ENCODE peak calls at places on chromosomes 3 and 15, in four cellular contexts. R is neuronal stem cell, E is cardiac muscle cell, A is adrenal gland. X is an unnamed sample.

GRCh38 chr3:16429086-16429485 is 84.4 kb downstream of the RFTN1 start:
- DNase-seq in R (no peak), E (no peak), A (no peak), X (no peak)

GRCh38 chr3:129021140-129021551 is 20.0 kb downstream of the EFCC1 start:
- DNase-seq in A (peak; percentile 40), E (no peak), R (no peak), X (peak; percentile 27)

GRCh38 chr3:150094150-150094932 is 123.6 kb upstream of the PFN2 start:
- DNase-seq in E (no peak), A (no peak), R (no peak), X (no peak)

GRCh38 chr15:77578641-77579372 is 53.9 kb downstream of the LINGO1 start:
- DNase-seq in R (no peak), E (no peak), A (no peak), X (no peak)

GRCh38 chr15:100373037-100373896 is 31.5 kb upstream of the ADAMTS17 start:
- DNase-seq in E (no peak), R (no peak), A (no peak), X (no peak)

GRCh38 chr3:132660745-132661067 is 577 bp downstream of the UBA5 start:
- DNase-seq in R (no peak), A (no peak), E (no peak), X (no peak)

GRCh38 chr3:138781012-138781470 is 53.7 kb downstream of the PIK3CB start:
- DNase-seq in R (no peak), A (peak; percentile 52), E (no peak), X (no peak)

GRCh38 chr3:138442433-138442832 is 8.0 kb downstream of the ESYT3 start:
- DNase-seq in E (no peak), R (no peak), A (peak; percentile 52), X (no peak)

GRCh38 chr3:118269537-118270125 is 765.0 kb downstream of the IGSF11 start:
- DNase-seq in E (no peak), R (no peak), A (no peak), X (no peak)

GRCh38 chr15:70605606-70606410 is 157.6 kb downstream of the UACA start:
- DNase-seq in R (no peak), E (peak; percentile 42), A (peak; percentile 75), X (peak; percentile 88)

GRCh38 chr3:53498993-53499641 is 4.7 kb downstream of the CACNA1D start:
- DNase-seq in R (no peak), A (no peak), E (no peak), X (no peak)

GRCh38 chr3:94520364-94520763 is 457.5 kb downstream of the NSUN3 start:
- DNase-seq in A (no peak), R (no peak), E (peak; percentile 15), X (no peak)

GRCh38 chr3:156431334-156432121 is 123.4 kb downstream of the SSR3 start:
- DNase-seq in A (no peak), R (no peak), E (no peak), X (no peak)

GRCh38 chr3:31247850-31248618 is 284.7 kb upstream of the STT3B start:
- DNase-seq in A (no peak), R (no peak), E (no peak), X (no peak)

GRCh38 chr3:55069950-55070349 is 142.1 kb upstream of the LRTM1 start:
- DNase-seq in R (no peak), A (no peak), E (no peak), X (no peak)

GRCh38 chr15:79282371-79283251 is at the start of gene ANKRD34C:
- DNase-seq in R (no peak), E (peak; percentile 46), A (no peak), X (no peak)

GRCh38 chr3:47661121-47661752 is 82.6 kb upstream of the CSPG5 start:
- DNase-seq in A (peak; percentile 16), E (no peak), R (no peak), X (no peak)

GRCh38 chr3:111751961-111752360 is 107.1 kb upstream of the PHLDB2 start:
- DNase-seq in R (no peak), A (no peak), E (no peak), X (no peak)

GRCh38 chr15:44666208-44667038 is 3.0 kb upstream of the SPG11 start:
- DNase-seq in E (no peak), R (no peak), A (no peak), X (no peak)

GRCh38 chr3:129161860-129162271 is 1.0 kb upstream of the ISY1 start:
- DNase-seq in E (no peak), R (no peak), A (peak; percentile 26), X (no peak)

GRCh38 chr3:67655364-67656121 is 1.1 kb upstream of the SUCLG2 start:
- DNase-seq in R (no peak), A (no peak), E (no peak), X (no peak)

GRCh38 chr15:42151736-42152135 is 4.7 kb downstream of the PLA2G4F start:
- DNase-seq in E (no peak), R (no peak), A (peak; percentile 4), X (no peak)

GRCh38 chr3:129602730-129603560 is 3.5 kb downstream of the PLXND1 start:
- DNase-seq in E (peak; percentile 67), A (peak; percentile 87), R (no peak), X (peak; percentile 84)

GRCh38 chr3:187770224-187770623 is 25.0 kb upstream of the BCL6 start:
- DNase-seq in E (no peak), R (no peak), A (no peak), X (no peak)

GRCh38 chr3:163039636-163040035 is 1543.0 kb downstream of the OTOL1 start:
- DNase-seq in R (no peak), E (no peak), A (no peak), X (no peak)

GRCh38 chr15:41115088-41115651 is 910 bp downstream of the INO80 start:
- DNase-seq in E (peak; percentile 66), A (no peak), R (peak; percentile 38), X (no peak)

GRCh38 chr15:89591834-89592233 is 16.6 kb downstream of the TICRR start:
- DNase-seq in R (no peak), E (no peak), A (no peak), X (no peak)

GRCh38 chr3:110697961-110698360 is 373.7 kb upstream of the NECTIN3 start:
- DNase-seq in A (no peak), R (no peak), E (no peak), X (no peak)

GRCh38 chr3:42961633-42962032 is 17.5 kb upstream of the GASK1A start:
- DNase-seq in R (peak; percentile 51), E (peak; percentile 70), A (peak; percentile 36), X (peak; percentile 29)

GRCh38 chr3:170033489-170033888 is 4.3 kb upstream of the GPR160 start:
- DNase-seq in E (no peak), R (no peak), A (no peak), X (no peak)

GRCh38 chr3:31572605-31573459 is 40.1 kb downstream of the STT3B start:
- DNase-seq in A (no peak), E (no peak), R (no peak), X (no peak)

GRCh38 chr3:119872773-119873172 is 90.9 kb downstream of the NR1I2 start:
- DNase-seq in E (no peak), R (no peak), A (no peak), X (no peak)

GRCh38 chr3:30370681-30371271 is 235.6 kb upstream of the TGFBR2 start:
- DNase-seq in R (no peak), E (no peak), A (no peak), X (no peak)

GRCh38 chr3:4895848-4896247 is 83.4 kb upstream of the BHLHE40 start:
- DNase-seq in A (peak; percentile 35), E (no peak), R (no peak), X (no peak)

GRCh38 chr3:65778966-65779365 is 259.8 kb downstream of the MAGI1 start:
- DNase-seq in R (no peak), A (no peak), E (no peak), X (no peak)

GRCh38 chr3:187935623-187936156 is 190.4 kb upstream of the BCL6 start:
- DNase-seq in E (no peak), R (no peak), A (no peak), X (no peak)

GRCh38 chr3:14480207-14481017 is 59.7 kb downstream of the GRIP2 start:
- DNase-seq in A (peak; percentile 77), E (peak; percentile 22), R (no peak), X (peak; percentile 59)

GRCh38 chr15:84755736-84756527 is 7.5 kb downstream of the ZNF592 start:
- DNase-seq in R (no peak), A (no peak), E (no peak), X (no peak)
- H3K27ac ChIP-seq in R (no peak overlapping the region), A (no peak overlapping the region), E (peak overlapping the region; percentile 12), X (no peak overlapping the region)

GRCh38 chr15:52480990-52481389 is 47.7 kb downstream of the MYO5A start:
- DNase-seq in R (no peak), E (no peak), A (no peak), X (no peak)
- H3K4me1 ChIP-seq in R (peaks cover under 1% of the 10 kb centered on the region), E (peaks cover 16% of the 10 kb centered on the region), A (no peaks in the 10 kb centered on the region), X (peaks cover 71% of the 10 kb centered on the region)

GRCh38 chr3:112811150-112811884 is 35.3 kb downstream of the CD200R1L start:
- DNase-seq in A (peak; percentile 57), E (peak; percentile 35), R (no peak), X (peak; percentile 29)
- H3K27ac ChIP-seq in A (no peak overlapping the region), E (no peak overlapping the region), R (no peak overlapping the region), X (peak overlapping the region; percentile 22)

GRCh38 chr3:172102123-172102882 is 62.9 kb downstream of the FNDC3B start:
- DNase-seq in E (no peak), A (no peak), R (no peak), X (no peak)

GRCh38 chr3:172098698-172099494 is 59.5 kb downstream of the FNDC3B start:
- DNase-seq in R (no peak), E (peak; percentile 25), A (no peak), X (no peak)

GRCh38 chr3:172099495-172099808 is 60.1 kb downstream of the FNDC3B start:
- DNase-seq in E (no peak), R (no peak), A (no peak), X (no peak)

GRCh38 chr3:172101107-172101506 is 61.7 kb downstream of the FNDC3B start:
- DNase-seq in E (peak; percentile 21), A (no peak), R (no peak), X (no peak)

GRCh38 chr3:172100482-172100881 is 61.1 kb downstream of the FNDC3B start:
- DNase-seq in A (no peak), E (no peak), R (no peak), X (no peak)
- H3K4me1 ChIP-seq in A (peaks cover 11% of the 10 kb centered on the region), E (peaks cover 93% of the 10 kb centered on the region), R (peaks cover 9% of the 10 kb centered on the region), X (peaks cover 13% of the 10 kb centered on the region)

DNA sequence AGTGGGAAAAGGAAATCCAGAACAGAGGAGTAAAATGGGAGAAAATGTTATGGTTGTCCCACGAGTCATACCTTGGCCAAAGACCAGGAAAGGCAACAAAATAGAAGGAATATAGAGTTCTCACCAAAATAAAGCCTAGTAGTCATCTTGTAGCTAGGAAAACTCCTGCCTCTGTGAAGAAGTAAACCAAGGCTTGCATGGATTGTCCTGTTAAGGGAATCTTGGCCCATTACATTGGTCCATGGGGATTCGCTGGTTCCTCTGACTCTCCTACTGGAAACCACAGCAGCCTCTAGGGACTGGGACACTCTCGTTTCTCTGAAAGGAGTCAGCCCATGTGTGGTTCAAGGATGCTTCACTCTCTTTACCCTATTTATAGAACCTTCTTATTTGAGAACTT is 62.9 kb upstream of the FNDC3B start:
- DNase-seq in E (no peak), A (no peak), R (no peak), X (peak; percentile 22)
- H3K27ac ChIP-seq in E (no peak overlapping the region), A (no peak overlapping the region), R (no peak overlapping the region), X (no peak overlapping the region)

GRCh38 chr15:96893159-96893906 is 562.8 kb downstream of the NR2F2 start:
- DNase-seq in R (peak; percentile 43), A (peak; percentile 14), E (peak; percentile 55), X (no peak)
- H3K4me1 ChIP-seq in R (peaks cover 3% of the 10 kb centered on the region), A (no peaks in the 10 kb centered on the region), E (peaks cover 7% of the 10 kb centered on the region), X (no peaks in the 10 kb centered on the region)

X was measured in heart left ventricle.